ENCODE peak calls at places on chromosome 12, in six cellular contexts. One of them, this sample, is unnamed.

GRCh38 chr12:57272337-57273151 is 21.6 kb upstream of the STAC3 start:
- DNase-seq in left lung: no peak
- DNase-seq in epithelial cell of esophagus: no peak
- DNase-seq in left ventricle myocardium inferior: peak; percentile 35
- DNase-seq in fibroblast of lung: no peak
- DNase-seq in IMR-90: peak; percentile 45
- DNase-seq in this sample: no peak

GRCh38 chr12:79933580-79934264 is 1.2 kb downstream of the PPP1R12A start:
- DNase-seq in left ventricle myocardium inferior: no peak
- DNase-seq in epithelial cell of esophagus: peak; percentile 20
- DNase-seq in IMR-90: peak; percentile 6
- DNase-seq in left lung: no peak
- DNase-seq in fibroblast of lung: peak; percentile 37
- DNase-seq in this sample: no peak

GRCh38 chr12:12823308-12823707 is 10.2 kb downstream of the DDX47 start:
- DNase-seq in left ventricle myocardium inferior: no peak
- DNase-seq in left lung: no peak
- DNase-seq in IMR-90: peak; percentile 89
- DNase-seq in fibroblast of lung: no peak
- DNase-seq in epithelial cell of esophagus: peak; percentile 83
- DNase-seq in this sample: no peak

GRCh38 chr12:79690156-79690605 is 583 bp downstream of the PAWR start:
- DNase-seq in left ventricle myocardium inferior: no peak
- DNase-seq in epithelial cell of esophagus: peak; percentile 34
- DNase-seq in fibroblast of lung: no peak
- DNase-seq in IMR-90: peak; percentile 20
- DNase-seq in left lung: peak; percentile 82
- DNase-seq in this sample: peak; percentile 91

GRCh38 chr12:13205809-13206559 is 9.5 kb downstream of the EMP1 start:
- DNase-seq in fibroblast of lung: peak; percentile 96
- DNase-seq in IMR-90: peak; percentile 99
- DNase-seq in left lung: no peak
- DNase-seq in left ventricle myocardium inferior: no peak
- DNase-seq in epithelial cell of esophagus: peak; percentile 93
- DNase-seq in this sample: no peak

GRCh38 chr12:126936181-126936851 is 1330.7 kb upstream of the TMEM132C start:
- DNase-seq in epithelial cell of esophagus: peak; percentile 12
- DNase-seq in left lung: peak; percentile 57
- DNase-seq in fibroblast of lung: no peak
- DNase-seq in IMR-90: no peak
- DNase-seq in left ventricle myocardium inferior: peak; percentile 52
- DNase-seq in this sample: no peak

GRCh38 chr12:83198291-83198690 is 511.6 kb downstream of the TMTC2 start:
- DNase-seq in IMR-90: no peak
- DNase-seq in epithelial cell of esophagus: no peak
- DNase-seq in left ventricle myocardium inferior: no peak
- DNase-seq in left lung: no peak
- DNase-seq in fibroblast of lung: no peak
- DNase-seq in this sample: no peak

GRCh38 chr12:50132505-50133135 is 20.6 kb downstream of the COX14 start:
- DNase-seq in left lung: no peak
- DNase-seq in IMR-90: peak; percentile 61
- DNase-seq in epithelial cell of esophagus: peak; percentile 65
- DNase-seq in left ventricle myocardium inferior: no peak
- DNase-seq in fibroblast of lung: no peak
- DNase-seq in this sample: no peak

GRCh38 chr12:5576011-5576410 is 144.1 kb downstream of the NTF3 start:
- DNase-seq in epithelial cell of esophagus: no peak
- DNase-seq in left lung: no peak
- DNase-seq in IMR-90: no peak
- DNase-seq in fibroblast of lung: no peak
- DNase-seq in left ventricle myocardium inferior: no peak
- DNase-seq in this sample: no peak

GRCh38 chr12:7844131-7844530 is 28.6 kb downstream of the SLC2A14 start:
- DNase-seq in fibroblast of lung: no peak
- DNase-seq in IMR-90: peak; percentile 63
- DNase-seq in left lung: no peak
- DNase-seq in epithelial cell of esophagus: no peak
- DNase-seq in left ventricle myocardium inferior: no peak
- DNase-seq in this sample: no peak

GRCh38 chr12:58009355-58009754 is 68.0 kb downstream of the ATP23 start:
- DNase-seq in epithelial cell of esophagus: no peak
- DNase-seq in left ventricle myocardium inferior: no peak
- DNase-seq in left lung: no peak
- DNase-seq in fibroblast of lung: no peak
- DNase-seq in IMR-90: no peak
- DNase-seq in this sample: no peak

GRCh38 chr12:70831538-70831937 is 89.0 kb downstream of the PTPRR start:
- DNase-seq in fibroblast of lung: peak; percentile 13
- DNase-seq in IMR-90: peak; percentile 4
- DNase-seq in left lung: no peak
- DNase-seq in epithelial cell of esophagus: peak; percentile 59
- DNase-seq in left ventricle myocardium inferior: no peak
- DNase-seq in this sample: no peak

GRCh38 chr12:27333311-27334009 is 824 bp downstream of the BMAL2 start:
- DNase-seq in fibroblast of lung: no peak
- DNase-seq in left ventricle myocardium inferior: peak; percentile 23
- DNase-seq in left lung: peak; percentile 93
- DNase-seq in epithelial cell of esophagus: peak; percentile 62
- DNase-seq in IMR-90: no peak
- DNase-seq in this sample: no peak

GRCh38 chr12:124286414-124286813 is 8.5 kb upstream of the RFLNA start:
- DNase-seq in left ventricle myocardium inferior: no peak
- DNase-seq in IMR-90: no peak
- DNase-seq in epithelial cell of esophagus: peak; percentile 87
- DNase-seq in left lung: peak; percentile 44
- DNase-seq in fibroblast of lung: no peak
- DNase-seq in this sample: peak; percentile 34

GRCh38 chr12:126676426-126676825 is 1590.5 kb upstream of the TMEM132C start:
- DNase-seq in epithelial cell of esophagus: no peak
- DNase-seq in fibroblast of lung: no peak
- DNase-seq in left ventricle myocardium inferior: no peak
- DNase-seq in IMR-90: no peak
- DNase-seq in left lung: no peak
- DNase-seq in this sample: no peak

GRCh38 chr12:55068416-55069010 is 48.7 kb downstream of the NEUROD4 start:
- DNase-seq in epithelial cell of esophagus: peak; percentile 69
- DNase-seq in fibroblast of lung: peak; percentile 54
- DNase-seq in IMR-90: peak; percentile 43
- DNase-seq in left ventricle myocardium inferior: no peak
- DNase-seq in left lung: no peak
- DNase-seq in this sample: no peak

GRCh38 chr12:119620490-119620889 is 26.9 kb downstream of the TMEM233 start:
- DNase-seq in epithelial cell of esophagus: no peak
- DNase-seq in left lung: no peak
- DNase-seq in IMR-90: no peak
- DNase-seq in fibroblast of lung: no peak
- DNase-seq in left ventricle myocardium inferior: no peak
- DNase-seq in this sample: no peak

GRCh38 chr12:106712768-106713167 is 61.7 kb upstream of the RIC8B start:
- DNase-seq in IMR-90: no peak
- DNase-seq in fibroblast of lung: no peak
- DNase-seq in left lung: no peak
- DNase-seq in epithelial cell of esophagus: no peak
- DNase-seq in left ventricle myocardium inferior: no peak
- DNase-seq in this sample: no peak

GRCh38 chr12:125069616-125070015 is 4.4 kb downstream of the AACS start:
- DNase-seq in fibroblast of lung: no peak
- DNase-seq in epithelial cell of esophagus: no peak
- DNase-seq in left ventricle myocardium inferior: no peak
- DNase-seq in left lung: no peak
- DNase-seq in IMR-90: no peak
- DNase-seq in this sample: no peak

GRCh38 chr12:10213168-10214130 is 772 bp downstream of the GABARAPL1 start:
- DNase-seq in fibroblast of lung: peak; percentile 94
- DNase-seq in left lung: peak; percentile 88
- DNase-seq in IMR-90: peak; percentile 87
- DNase-seq in left ventricle myocardium inferior: peak; percentile 74
- DNase-seq in epithelial cell of esophagus: peak; percentile 74
- DNase-seq in this sample: no peak

GRCh38 chr12:106247731-106248176 is at the start of gene CKAP4:
- DNase-seq in IMR-90: peak; percentile 82
- DNase-seq in left ventricle myocardium inferior: peak; percentile 86
- DNase-seq in epithelial cell of esophagus: peak; percentile 83
- DNase-seq in fibroblast of lung: peak; percentile 80
- DNase-seq in left lung: peak; percentile 96
- DNase-seq in this sample: no peak

GRCh38 chr12:92290881-92291280 is 145.2 kb upstream of the BTG1 start:
- DNase-seq in fibroblast of lung: peak; percentile 74
- DNase-seq in epithelial cell of esophagus: peak; percentile 14
- DNase-seq in left ventricle myocardium inferior: no peak
- DNase-seq in left lung: no peak
- DNase-seq in IMR-90: peak; percentile 64
- DNase-seq in this sample: no peak

GRCh38 chr12:65699251-65699650 is 125.0 kb upstream of the HMGA2 start:
- DNase-seq in fibroblast of lung: peak; percentile 76
- DNase-seq in left ventricle myocardium inferior: no peak
- DNase-seq in IMR-90: peak; percentile 65
- DNase-seq in epithelial cell of esophagus: peak; percentile 61
- DNase-seq in left lung: no peak
- DNase-seq in this sample: no peak

GRCh38 chr12:107277850-107278249 is 184.5 kb upstream of the CRY1 start:
- DNase-seq in epithelial cell of esophagus: peak; percentile 76
- DNase-seq in left lung: no peak
- DNase-seq in IMR-90: peak; percentile 84
- DNase-seq in fibroblast of lung: peak; percentile 21
- DNase-seq in left ventricle myocardium inferior: no peak
- DNase-seq in this sample: no peak

GRCh38 chr12:29660847-29661246 is 122.9 kb downstream of the TMTC1 start:
- DNase-seq in left ventricle myocardium inferior: no peak
- DNase-seq in IMR-90: no peak
- DNase-seq in epithelial cell of esophagus: no peak
- DNase-seq in fibroblast of lung: no peak
- DNase-seq in left lung: no peak
- DNase-seq in this sample: no peak

GRCh38 chr12:112777387-112778025 is 14.0 kb upstream of the RPH3A start:
- DNase-seq in IMR-90: no peak
- DNase-seq in epithelial cell of esophagus: no peak
- DNase-seq in fibroblast of lung: no peak
- DNase-seq in left ventricle myocardium inferior: no peak
- DNase-seq in left lung: no peak
- DNase-seq in this sample: no peak

GRCh38 chr12:61870658-61871559 is 389.3 kb upstream of the USP15 start:
- DNase-seq in epithelial cell of esophagus: no peak
- DNase-seq in fibroblast of lung: no peak
- DNase-seq in left lung: no peak
- DNase-seq in left ventricle myocardium inferior: no peak
- DNase-seq in IMR-90: no peak
- DNase-seq in this sample: no peak

GRCh38 chr12:132275110-132275531 is 54.3 kb downstream of the GALNT9 start:
- DNase-seq in fibroblast of lung: peak; percentile 36
- DNase-seq in epithelial cell of esophagus: no peak
- DNase-seq in IMR-90: peak; percentile 20
- DNase-seq in left ventricle myocardium inferior: no peak
- DNase-seq in left lung: peak; percentile 61
- DNase-seq in this sample: peak; percentile 58

GRCh38 chr12:18966927-18967326 is 162.6 kb upstream of the PLEKHA5 start:
- DNase-seq in left lung: no peak
- DNase-seq in fibroblast of lung: no peak
- DNase-seq in IMR-90: no peak
- DNase-seq in epithelial cell of esophagus: no peak
- DNase-seq in left ventricle myocardium inferior: no peak
- DNase-seq in this sample: no peak

GRCh38 chr12:49922349-49923034 is 18.8 kb upstream of the FAIM2 start:
- DNase-seq in left lung: peak; percentile 21
- DNase-seq in IMR-90: no peak
- DNase-seq in epithelial cell of esophagus: no peak
- DNase-seq in left ventricle myocardium inferior: peak; percentile 57
- DNase-seq in fibroblast of lung: no peak
- DNase-seq in this sample: no peak

GRCh38 chr12:51814311-51815088 is 34.0 kb downstream of the FIGNL2 start:
- DNase-seq in left ventricle myocardium inferior: peak; percentile 81
- DNase-seq in IMR-90: peak; percentile 66
- DNase-seq in epithelial cell of esophagus: peak; percentile 65
- DNase-seq in fibroblast of lung: peak; percentile 81
- DNase-seq in left lung: peak; percentile 94
- DNase-seq in this sample: no peak
- TF ChIP-seq CTCF in left ventricle myocardium inferior: peak; percentile 73
- TF ChIP-seq CTCF in IMR-90: peak; percentile 70
- TF ChIP-seq CTCF in epithelial cell of esophagus: peak; percentile 39
- TF ChIP-seq CTCF in fibroblast of lung: peak; percentile 45
- TF ChIP-seq CTCF in left lung: peak; percentile 65
- TF ChIP-seq CTCF in this sample: peak; percentile 79

GRCh38 chr12:41772478-41772877 is 372.2 kb downstream of the GXYLT1 start:
- DNase-seq in left lung: no peak
- DNase-seq in IMR-90: no peak
- DNase-seq in fibroblast of lung: no peak
- DNase-seq in left ventricle myocardium inferior: no peak
- DNase-seq in epithelial cell of esophagus: no peak
- DNase-seq in this sample: no peak

GRCh38 chr12:41769810-41770209 is 374.9 kb downstream of the GXYLT1 start:
- DNase-seq in left lung: no peak
- DNase-seq in epithelial cell of esophagus: no peak
- DNase-seq in IMR-90: no peak
- DNase-seq in fibroblast of lung: no peak
- DNase-seq in left ventricle myocardium inferior: no peak
- DNase-seq in this sample: no peak
- TF ChIP-seq CTCF in left lung: no peak
- TF ChIP-seq CTCF in epithelial cell of esophagus: no peak
- TF ChIP-seq CTCF in IMR-90: no peak
- TF ChIP-seq CTCF in fibroblast of lung: no peak
- TF ChIP-seq CTCF in left ventricle myocardium inferior: no peak
- TF ChIP-seq CTCF in this sample: no peak

DNA sequence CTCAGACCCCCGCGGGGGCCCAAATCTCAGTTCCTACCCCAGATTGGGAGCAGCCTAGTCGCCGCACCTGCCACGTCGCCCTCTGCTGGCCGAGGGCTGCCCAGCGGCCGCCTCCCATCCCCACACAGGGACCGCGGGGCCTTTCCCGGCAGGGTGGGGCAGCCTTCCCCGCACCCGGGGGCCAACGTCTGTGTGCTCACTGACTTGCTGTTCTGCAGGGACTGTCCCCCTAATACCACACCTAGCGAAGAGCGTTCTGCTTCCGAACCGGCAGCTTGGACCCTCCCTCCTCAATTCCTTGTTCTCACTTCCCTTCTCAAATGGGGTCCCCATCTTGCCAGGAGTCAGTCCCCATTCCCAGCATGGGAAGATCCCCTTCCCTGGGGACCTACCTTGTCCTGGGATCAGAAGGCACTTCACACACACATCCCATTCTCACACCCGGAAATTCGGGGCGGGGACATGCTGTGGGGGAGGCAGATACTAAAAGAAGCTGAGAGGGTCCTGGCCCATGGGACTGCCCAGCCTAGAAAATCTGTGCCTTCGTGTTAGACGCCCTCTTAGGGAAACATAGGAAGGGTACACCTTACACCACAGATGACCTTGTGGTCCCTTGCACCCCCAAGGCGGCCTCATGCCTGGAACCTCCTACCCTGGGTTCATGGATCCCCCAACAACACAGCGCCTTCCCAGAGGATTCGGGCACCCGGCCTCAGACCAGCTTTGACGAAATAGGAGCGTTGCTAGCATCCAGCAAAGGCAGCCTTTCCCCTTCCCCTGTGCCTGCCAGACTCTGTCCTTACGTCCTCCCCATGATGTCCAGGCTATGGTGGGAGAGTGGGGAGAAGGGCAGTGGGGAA is 16.4 kb downstream of the ACVRL1 start:
- DNase-seq in IMR-90: no peak
- DNase-seq in left lung: peak; percentile 94
- DNase-seq in epithelial cell of esophagus: peak; percentile 42
- DNase-seq in left ventricle myocardium inferior: peak; percentile 76
- DNase-seq in fibroblast of lung: peak; percentile 20
- DNase-seq in this sample: no peak
- TF ChIP-seq CTCF in IMR-90: peak; percentile 71
- TF ChIP-seq CTCF in left lung: peak; percentile 95
- TF ChIP-seq CTCF in epithelial cell of esophagus: peak; percentile 67
- TF ChIP-seq CTCF in left ventricle myocardium inferior: peak; percentile 93
- TF ChIP-seq CTCF in fibroblast of lung: peak; percentile 69
- TF ChIP-seq CTCF in this sample: peak; percentile 87

GRCh38 chr12:20212658-20213387 is 155.5 kb upstream of the PDE3A start:
- DNase-seq in left lung: no peak
- DNase-seq in fibroblast of lung: peak; percentile 100
- DNase-seq in left ventricle myocardium inferior: peak; percentile 83
- DNase-seq in IMR-90: peak; percentile 98
- DNase-seq in epithelial cell of esophagus: peak; percentile 92
- DNase-seq in this sample: no peak
- TF ChIP-seq CTCF in left lung: no peak
- TF ChIP-seq CTCF in fibroblast of lung: no peak
- TF ChIP-seq CTCF in left ventricle myocardium inferior: no peak
- TF ChIP-seq CTCF in IMR-90: no peak
- TF ChIP-seq CTCF in epithelial cell of esophagus: no peak
- TF ChIP-seq CTCF in this sample: peak; percentile 17